ENCODE peak calls at places on chromosomes 5 and 9, in four cellular contexts. T is prostate gland; X is stimulated activated CD4-positive, alpha-beta T cell treated with anti-CD3 and anti-CD28 coated beads, Interleukin-15, amount 100 ng/mL, for 1 hour; B is iPS DF 6.9. L is an unnamed sample.

GRCh38 chr5:17314907-17315471 is 97.6 kb downstream of the BASP1 start:
- DNase-seq in T (no peak), X (no peak), B (no peak), L (no peak)

GRCh38 chr9:108631890-108632289 is 223.9 kb downstream of the ACTL7B start:
- DNase-seq in T (no peak), X (no peak), B (no peak), L (no peak)

GRCh38 chr5:57216714-57217113 is 42.9 kb downstream of the GPBP1 start:
- DNase-seq in T (no peak), X (no peak), B (no peak), L (peak; percentile 83)

GRCh38 chr5:139108056-139108811 is 89.9 kb downstream of the SIL1 start:
- DNase-seq in T (peak; percentile 19), X (no peak), B (no peak), L (no peak)

GRCh38 chr5:135025730-135026644 is 8.0 kb downstream of the PITX1 start:
- DNase-seq in T (no peak), X (no peak), B (no peak), L (no peak)

GRCh38 chr5:155625897-155626543 is 612.5 kb downstream of the KIF4B start:
- DNase-seq in T (no peak), X (no peak), B (no peak), L (no peak)

GRCh38 chr9:76158713-76159112 is 235.5 kb downstream of the RFK start:
- DNase-seq in T (no peak), X (no peak), B (no peak), L (no peak)

GRCh38 chr5:36606437-36607113 is at the start of gene SLC1A3:
- DNase-seq in T (peak; percentile 74), X (no peak), B (no peak), L (peak; percentile 80)

GRCh38 chr5:178145965-178146820 is 7.5 kb downstream of the NHP2 start:
- DNase-seq in T (peak; percentile 75), X (peak; percentile 51), B (no peak), L (peak; percentile 49)

GRCh38 chr5:558871-559503 is 34.7 kb upstream of the SLC9A3 start:
- DNase-seq in T (no peak), X (no peak), B (no peak), L (no peak)

GRCh38 chr5:33513786-33514185 is 73.0 kb downstream of the TARS1 start:
- DNase-seq in T (no peak), X (no peak), B (no peak), L (no peak)

GRCh38 chr5:6752236-6752635 is 39.0 kb downstream of the TENT4A start:
- DNase-seq in T (no peak), X (no peak), B (no peak), L (no peak)

GRCh38 chr9:119004618-119004990 is 364.6 kb downstream of the BRINP1 start:
- DNase-seq in T (peak; percentile 31), X (no peak), B (no peak), L (peak; percentile 91)

GRCh38 chr5:31768784-31769183 is 129.9 kb downstream of the PDZD2 start:
- DNase-seq in T (no peak), X (no peak), B (no peak), L (no peak)

GRCh38 chr9:129289883-129290282 is 111.8 kb upstream of the IER5L start:
- DNase-seq in T (no peak), X (no peak), B (no peak), L (no peak)

GRCh38 chr9:94920439-94920951 is 194.0 kb downstream of the AOPEP start:
- DNase-seq in T (no peak), X (no peak), B (no peak), L (peak; percentile 94)